ENCODE peak calls at places on chromosomes 6 and 20, in four cellular contexts. T, A, Z and C are unnamed samples.

GRCh38 chr6:4848382-4849068 is 72.3 kb downstream of the CDYL start:
- DNase-seq in T (peak), A (peak), Z (no peak), C (no peak)

GRCh38 chr6:155771822-155772221 is 316.2 kb upstream of the NOX3 start:
- DNase-seq in T (no peak), A (no peak), Z (no peak), C (no peak)

GRCh38 chr6:134464690-134465411 is 146.9 kb upstream of the SGK1 start:
- DNase-seq in T (peak), A (no peak), Z (no peak), C (no peak)

GRCh38 chr20:14764511-14765369 is 427.3 kb upstream of the FLRT3 start:
- DNase-seq in T (no peak), A (no peak), Z (no peak), C (no peak)

GRCh38 chr6:21375717-21376116 is 217.8 kb upstream of the SOX4 start:
- DNase-seq in T (no peak), A (no peak), Z (no peak), C (no peak)

GRCh38 chr6:41975276-41975675 is 33.7 kb upstream of the CCND3 start:
- DNase-seq in T (no peak), A (no peak), Z (no peak), C (no peak)

GRCh38 chr20:35773154-35773751 is 1.4 kb downstream of the PHF20 start:
- DNase-seq in T (peak), A (no peak), Z (peak), C (peak)

GRCh38 chr6:11770546-11771466 is 7.8 kb downstream of the ADTRP start:
- DNase-seq in T (peak), A (no peak), Z (no peak), C (no peak)

GRCh38 chr6:97322811-97323210 is 39.8 kb upstream of the MMS22L start:
- DNase-seq in T (no peak), A (no peak), Z (no peak), C (no peak)

GRCh38 chr6:82362868-82363267 is 749 bp upstream of the TPBG start:
- DNase-seq in T (no peak), A (no peak), Z (no peak), C (no peak)

GRCh38 chr20:62925420-62926228 is 681 bp downstream of the DIDO1 start:
- DNase-seq in T (peak), A (no peak), Z (peak), C (no peak)

GRCh38 chr20:14199111-14199510 is 138.3 kb downstream of the FLRT3 start:
- DNase-seq in T (no peak), A (no peak), Z (no peak), C (no peak)

GRCh38 chr6:137415127-137415833 is 78.9 kb downstream of the OLIG3 start:
- DNase-seq in T (peak), A (peak), Z (peak), C (no peak)

GRCh38 chr6:31952140-31952805 is 6.4 kb downstream of the CFB start:
- DNase-seq in T (peak), A (peak), Z (peak), C (no peak)

GRCh38 chr20:62020935-62021701 is 44.6 kb downstream of the TAF4 start:
- DNase-seq in T (no peak), A (no peak), Z (no peak), C (no peak)

GRCh38 chr6:168383062-168383854 is 57.7 kb upstream of the SMOC2 start:
- DNase-seq in T (no peak), A (no peak), Z (no peak), C (no peak)

GRCh38 chr20:62769346-62770071 is 26.8 kb upstream of the MRGBP start:
- DNase-seq in T (no peak), A (no peak), Z (no peak), C (no peak)

GRCh38 chr6:56725257-56725656 is 82.6 kb upstream of the DST start:
- DNase-seq in T (no peak), A (peak), Z (no peak), C (no peak)

GRCh38 chr6:149508485-149508884 is 23.7 kb upstream of the ZC3H12D start:
- DNase-seq in T (no peak), A (no peak), Z (no peak), C (no peak)

GRCh38 chr6:74277749-74278148 is 581.7 kb downstream of the CD109 start:
- DNase-seq in T (no peak), A (no peak), Z (no peak), C (no peak)

GRCh38 chr6:22424196-22424595 is 127.4 kb upstream of the PRL start:
- DNase-seq in T (no peak), A (no peak), Z (no peak), C (no peak)

GRCh38 chr20:17759449-17759848 is 59.7 kb downstream of the BANF2 start:
- DNase-seq in T (no peak), A (no peak), Z (no peak), C (no peak)

GRCh38 chr6:26493258-26493657 is 6.8 kb upstream of the BTN1A1 start:
- DNase-seq in T (peak), A (peak), Z (peak), C (no peak)

DNA sequence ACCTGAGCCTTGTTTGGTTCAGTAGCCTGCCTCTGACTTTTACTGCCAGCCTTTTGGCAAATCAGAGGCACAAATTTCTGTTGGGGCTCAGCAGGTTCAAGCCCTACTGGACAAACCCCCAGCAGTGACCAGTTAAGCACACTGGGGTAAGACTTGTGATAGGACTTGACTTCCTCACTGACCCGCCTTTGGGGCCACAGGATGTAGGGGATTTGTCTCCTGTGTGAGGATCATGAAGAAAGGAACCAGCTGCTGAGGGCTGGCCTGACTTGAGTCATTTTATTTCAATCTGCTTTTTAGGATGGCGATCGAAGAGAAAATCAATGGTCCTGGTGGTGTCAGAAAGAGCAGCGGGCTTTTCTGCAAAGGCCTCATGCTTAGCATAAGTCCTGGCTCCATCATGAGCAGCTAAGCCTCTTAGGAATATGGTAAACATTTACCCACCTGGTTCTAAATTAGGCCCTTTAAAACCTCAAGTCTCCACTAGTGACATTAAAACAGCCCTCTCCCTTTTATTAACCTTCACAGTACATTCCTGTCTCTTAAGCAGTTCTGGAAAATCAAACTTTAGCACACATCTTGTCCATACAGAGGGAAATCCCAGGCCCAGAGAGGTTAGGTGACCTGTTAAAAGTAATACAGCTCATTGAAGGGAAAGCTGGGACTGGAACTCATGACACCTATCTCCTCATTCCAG is 16.6 kb downstream of the CHMP4B start:
- DNase-seq in T (no peak), A (no peak), Z (no peak), C (no peak)
- TF ChIP-seq POLR2AphosphoS2 in T (no peak), A (no peak), Z (no peak), C (no peak)

DNA sequence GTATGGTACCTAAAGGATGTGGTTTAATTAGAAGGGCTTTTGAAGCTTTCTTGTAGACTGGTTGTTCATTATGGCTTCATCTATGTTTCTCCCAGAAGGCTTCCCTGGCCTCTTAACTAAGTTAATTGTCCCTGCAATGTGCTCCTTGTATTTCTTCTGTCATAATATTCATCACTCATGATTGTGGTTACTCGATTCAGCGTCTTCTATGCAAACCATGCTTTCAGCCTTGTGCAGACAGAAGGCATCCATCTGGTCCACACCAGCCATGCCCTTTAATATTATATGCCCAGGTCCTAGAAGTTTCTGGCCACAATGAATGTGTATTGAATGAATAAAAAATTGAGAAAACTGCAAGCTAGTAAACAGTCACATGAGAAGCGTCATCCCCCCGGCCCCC is 163.2 kb downstream of the KHDC1L start:
- DNase-seq in T (no peak), A (no peak), Z (no peak), C (no peak)
- TF ChIP-seq POLR2AphosphoS2 in T (no peak), A (no peak), Z (no peak), C (no peak)

DNA sequence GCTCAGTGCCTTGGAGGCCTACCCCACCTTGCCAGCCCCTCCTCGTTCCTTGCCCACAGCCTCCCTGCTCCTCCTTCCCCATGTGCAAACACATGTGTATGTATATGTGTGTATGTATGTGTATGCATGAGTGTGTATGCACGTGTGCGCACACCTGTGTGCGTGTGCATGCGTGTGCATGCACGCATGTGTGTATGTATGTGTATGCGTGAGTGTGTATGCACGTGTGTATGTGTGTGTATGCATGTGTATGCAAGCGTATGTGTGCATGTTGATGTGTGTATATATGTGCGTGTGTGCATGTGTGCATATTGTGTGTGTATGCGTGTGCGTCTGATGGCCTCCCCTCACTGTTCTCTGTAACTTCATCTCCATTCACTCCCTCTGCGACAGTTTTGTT is 74.7 kb downstream of the SRC start:
- DNase-seq in T (no peak), A (no peak), Z (no peak), C (no peak)
- TF ChIP-seq POLR2AphosphoS2 in T (no peak), A (no peak), Z (no peak), C (no peak)

GRCh38 chr6:33592280-33592594 is 12.2 kb upstream of the BAK1 start:
- DNase-seq in T (no peak), A (no peak), Z (no peak), C (no peak)

GRCh38 chr6:33589366-33589722 is 9.3 kb upstream of the BAK1 start:
- DNase-seq in T (no peak), A (no peak), Z (no peak), C (no peak)

GRCh38 chr6:33591633-33592032 is 11.6 kb upstream of the BAK1 start:
- DNase-seq in T (no peak), A (no peak), Z (no peak), C (no peak)

GRCh38 chr6:33589723-33590530 is 9.9 kb upstream of the BAK1 start:
- DNase-seq in T (peak), A (peak), Z (peak), C (peak)

DNA sequence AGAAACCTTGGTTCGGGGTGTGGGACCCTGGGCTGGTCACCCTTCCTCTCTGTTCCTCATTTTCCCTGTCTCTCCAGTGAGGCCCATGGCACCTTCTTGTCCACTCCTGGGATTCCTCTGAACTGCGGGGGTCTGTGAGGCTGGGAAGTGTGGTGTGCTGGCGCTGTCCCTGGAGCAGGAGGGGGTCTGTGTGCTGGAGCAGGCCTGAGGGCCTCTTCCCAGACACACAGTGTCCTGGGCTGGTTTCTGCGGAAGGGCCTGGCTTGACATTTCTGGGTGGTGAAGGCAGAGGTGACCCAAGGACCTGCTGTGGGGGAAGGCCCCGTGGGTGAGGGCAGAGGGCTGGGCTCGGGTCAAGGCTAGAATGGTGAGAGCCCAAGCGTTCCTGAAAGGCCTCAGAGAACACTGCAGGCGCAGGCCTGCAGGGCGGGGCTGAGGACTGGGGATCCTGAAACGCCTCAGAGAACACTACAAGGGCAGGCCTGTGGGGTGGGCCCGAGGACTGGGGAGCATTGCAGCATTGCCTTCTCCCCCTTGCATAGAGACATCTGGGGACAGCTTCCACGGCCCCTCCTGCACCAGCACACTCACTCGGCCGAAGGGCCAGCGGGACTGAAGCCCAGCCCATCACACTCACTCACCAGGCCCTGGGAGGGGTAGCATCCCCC is 10.6 kb upstream of the BAK1 start:
- DNase-seq in T (no peak), A (peak), Z (peak), C (no peak)
- TF ChIP-seq POLR2AphosphoS2 in T (no peak), A (no peak), Z (no peak), C (no peak)